ENCODE peak calls at places on chromosomes 11 and 22, in five cellular contexts. T is HepG2, U is HCT116, V is SK-N-SH, G is K562. Z is an unnamed sample.

GRCh38 chr11:110897035-110897434 is 184.8 kb upstream of the ARHGAP20 start:
- DNase-seq in U (no peak), T (no peak), V (peak), G (no peak), Z (no peak)

GRCh38 chr22:36136988-36137387 is 23.6 kb downstream of the APOL3 start:
- DNase-seq in V (no peak), U (no peak), T (no peak), G (no peak), Z (no peak)

GRCh38 chr22:17559188-17559587 is 4.1 kb upstream of the SLC25A18 start:
- DNase-seq in V (no peak), G (no peak), U (no peak), T (no peak), Z (no peak)

GRCh38 chr22:47851586-47851985 is 1089.1 kb downstream of the TBC1D22A start:
- DNase-seq in G (no peak), V (no peak), U (no peak), T (no peak), Z (no peak)

GRCh38 chr11:9815486-9816136 is 151.7 kb downstream of the SWAP70 start:
- DNase-seq in G (no peak), V (no peak), T (no peak), U (no peak), Z (no peak)

GRCh38 chr11:114775849-114776621 is 97.7 kb downstream of the NXPE2 start:
- DNase-seq in V (peak), T (no peak), U (no peak), G (no peak), Z (no peak)

GRCh38 chr11:118437736-118438125 is 1.4 kb downstream of the KMT2A start:
- DNase-seq in V (peak), G (peak), T (peak), U (no peak), Z (peak)

GRCh38 chr11:85620243-85620642 is 6.9 kb downstream of the DLG2 start:
- DNase-seq in V (no peak), T (no peak), U (no peak), G (no peak), Z (no peak)

GRCh38 chr11:9530901-9531625 is 42.4 kb upstream of the WEE1 start:
- DNase-seq in U (no peak), V (no peak), G (no peak), T (no peak), Z (no peak)

GRCh38 chr11:110251837-110252236 is 44.6 kb downstream of the RDX start:
- DNase-seq in T (no peak), V (no peak), G (no peak), U (peak), Z (no peak)

GRCh38 chr22:40326905-40327735 is 19.2 kb upstream of the ADSL start:
- DNase-seq in T (no peak), V (no peak), G (no peak), U (no peak), Z (no peak)

GRCh38 chr11:64675417-64676252 is 47.4 kb downstream of the NRXN2 start:
- DNase-seq in G (no peak), U (no peak), T (no peak), V (peak), Z (no peak)

GRCh38 chr11:130782361-130783221 is 133.7 kb downstream of the SNX19 start:
- DNase-seq in T (no peak), G (no peak), V (no peak), U (no peak), Z (no peak)

GRCh38 chr11:125062931-125063428 is at the start of gene SLC37A2:
- DNase-seq in T (peak), U (no peak), V (peak), G (no peak), Z (peak)

GRCh38 chr22:48302657-48303359 is 1524.9 kb downstream of the BRD1 start:
- DNase-seq in G (no peak), T (no peak), U (no peak), V (no peak), Z (no peak)

GRCh38 chr11:2526808-2527381 is 82.1 kb downstream of the KCNQ1 start:
- DNase-seq in U (no peak), G (peak), T (no peak), V (no peak), Z (peak)

GRCh38 chr11:128453444-128454336 is 133.7 kb downstream of the ETS1 start:
- DNase-seq in G (no peak), U (no peak), T (no peak), V (no peak), Z (no peak)

GRCh38 chr22:50671641-50672040 is 982 bp upstream of the SHANK3 start:
- DNase-seq in V (no peak), G (no peak), U (no peak), T (no peak), Z (no peak)

GRCh38 chr11:47430524-47430923 is 4.3 kb upstream of the PSMC3 start:
- DNase-seq in V (no peak), G (no peak), U (no peak), T (no peak), Z (no peak)

GRCh38 chr22:37546436-37547248 is 13.6 kb upstream of the CDC42EP1 start:
- DNase-seq in T (peak), G (no peak), V (no peak), U (no peak), Z (no peak)

GRCh38 chr11:118436639-118437045 is 350 bp downstream of the KMT2A start:
- DNase-seq in G (no peak), U (no peak), V (no peak), T (no peak), Z (no peak)

GRCh38 chr11:47415949-47416472 is 7.6 kb downstream of the SLC39A13 start:
- DNase-seq in T (no peak), V (no peak), U (peak), G (no peak), Z (no peak)

GRCh38 chr22:41782751-41783150 is 17.7 kb upstream of the CCDC134 start:
- DNase-seq in G (no peak), U (no peak), T (no peak), V (no peak), Z (no peak)

GRCh38 chr11:102225689-102226562 is 91.4 kb upstream of the BIRC3 start:
- DNase-seq in V (no peak), T (peak), G (no peak), U (no peak), Z (no peak)

GRCh38 chr22:21928048-21928447 is 24.6 kb downstream of the PPM1F start:
- DNase-seq in T (no peak), G (no peak), U (no peak), V (no peak), Z (no peak)

GRCh38 chr11:34936945-34937344 is 20.5 kb downstream of the PDHX start:
- DNase-seq in U (no peak), G (no peak), V (no peak), T (no peak), Z (no peak)

GRCh38 chr11:80103149-80103859 is 662.5 kb upstream of the TENM4 start:
- DNase-seq in T (peak), V (no peak), U (no peak), G (no peak), Z (no peak)

GRCh38 chr22:26565889-26566288 is 24.0 kb downstream of the TPST2 start:
- DNase-seq in G (no peak), V (no peak), U (no peak), T (no peak), Z (no peak)

GRCh38 chr11:116578971-116579687 is 193.7 kb downstream of the BUD13 start:
- DNase-seq in U (no peak), G (no peak), V (peak), T (peak), Z (no peak)

GRCh38 chr22:49853981-49854791 is 542 bp downstream of the ZBED4 start:
- DNase-seq in V (peak), U (no peak), G (peak), T (no peak), Z (peak)

GRCh38 chr11:8906629-8907028 is 4.4 kb upstream of the AKIP1 start:
- DNase-seq in T (no peak), G (no peak), U (peak), V (no peak), Z (no peak)

GRCh38 chr22:50508897-50509296 is 873 bp downstream of the NCAPH2 start:
- DNase-seq in U (no peak), V (no peak), T (no peak), G (no peak), Z (no peak)

GRCh38 chr11:108853864-108854263 is 189.0 kb downstream of the DDX10 start:
- DNase-seq in T (no peak), G (no peak), V (no peak), U (no peak), Z (no peak)

GRCh38 chr11:37721485-37721884 is 1123.4 kb upstream of the RAG2 start:
- DNase-seq in U (no peak), V (no peak), G (no peak), T (no peak), Z (no peak)

DNA sequence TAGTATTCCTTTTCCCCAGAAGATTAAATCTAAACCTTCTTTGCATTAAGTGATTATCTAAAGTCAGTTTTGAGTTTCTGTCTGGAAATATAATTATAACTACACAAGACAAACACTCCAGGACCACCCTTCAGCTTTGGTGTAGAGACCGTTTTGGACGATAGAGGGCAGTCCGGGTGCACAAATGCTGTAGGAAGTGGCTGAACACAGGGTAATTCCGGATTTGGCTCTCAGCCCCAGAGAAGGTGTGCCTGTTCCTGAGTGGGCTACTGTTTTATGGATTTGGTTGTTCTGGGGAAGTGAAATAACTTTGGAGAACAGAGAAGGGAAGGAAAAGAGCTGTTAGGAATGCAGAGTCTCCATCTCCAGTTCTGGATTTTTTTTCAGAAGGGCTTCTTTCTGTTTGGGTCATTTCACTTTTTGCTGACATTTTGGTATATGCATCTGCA is 14.8 kb downstream of the EXT2 start:
- DNase-seq in V (peak), U (no peak), T (peak), G (peak), Z (peak)
- H3K27ac ChIP-seq in V (no peak), U (no peak), T (no peak), G (no peak), Z (no peak)

GRCh38 chr11:43833657-43834073 is 47.0 kb upstream of the ALKBH3 start:
- DNase-seq in U (no peak), V (peak), G (no peak), T (peak), Z (no peak)
- TF ChIP-seq POLR2AphosphoS5 in U (no peak), V (no peak), G (no peak), T (no peak), Z (no peak)

GRCh38 chr11:614583-615452 is 932 bp downstream of the IRF7 start:
- DNase-seq in G (no peak), T (no peak), V (no peak), U (no peak), Z (no peak)
- TF ChIP-seq REST in G (no peak), T (no peak), V (no peak), U (no peak), Z (no peak)

DNA sequence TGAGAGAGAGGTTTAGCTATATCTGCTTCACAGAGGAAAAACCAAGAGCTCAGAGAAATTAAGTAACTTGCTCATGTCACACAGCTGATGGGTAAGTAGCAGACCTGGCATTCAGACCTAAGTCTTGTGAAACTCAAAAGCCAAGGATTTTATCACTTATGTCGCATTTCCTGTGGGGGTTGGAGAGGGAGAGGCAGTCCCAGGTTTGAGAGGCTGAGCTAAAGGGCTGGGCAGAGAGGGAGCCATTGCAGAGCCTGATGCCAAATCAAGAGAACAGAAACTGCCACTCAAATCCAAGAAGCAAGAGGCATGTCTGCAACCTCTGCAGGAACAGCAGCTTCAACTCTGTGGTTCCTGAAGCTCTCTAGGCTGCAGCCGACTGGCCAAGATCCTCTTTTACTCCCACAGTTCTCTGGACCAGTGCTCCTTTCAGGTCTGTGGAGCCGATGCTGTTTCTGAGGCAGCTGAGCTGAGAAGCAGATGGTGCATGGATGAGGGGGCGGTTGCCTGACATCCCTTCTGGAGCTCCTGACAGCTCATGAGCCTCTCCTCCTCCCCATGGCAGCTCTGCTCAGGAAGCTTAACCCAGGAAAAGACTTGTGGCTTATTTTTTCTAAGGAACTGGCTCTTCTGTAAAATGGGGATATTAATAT is 47.6 kb upstream of the NAV2 start:
- DNase-seq in G (no peak), T (no peak), V (no peak), U (no peak), Z (no peak)
- H3K27ac ChIP-seq in G (no peak), T (no peak), V (peak), U (no peak), Z (no peak)

DNA sequence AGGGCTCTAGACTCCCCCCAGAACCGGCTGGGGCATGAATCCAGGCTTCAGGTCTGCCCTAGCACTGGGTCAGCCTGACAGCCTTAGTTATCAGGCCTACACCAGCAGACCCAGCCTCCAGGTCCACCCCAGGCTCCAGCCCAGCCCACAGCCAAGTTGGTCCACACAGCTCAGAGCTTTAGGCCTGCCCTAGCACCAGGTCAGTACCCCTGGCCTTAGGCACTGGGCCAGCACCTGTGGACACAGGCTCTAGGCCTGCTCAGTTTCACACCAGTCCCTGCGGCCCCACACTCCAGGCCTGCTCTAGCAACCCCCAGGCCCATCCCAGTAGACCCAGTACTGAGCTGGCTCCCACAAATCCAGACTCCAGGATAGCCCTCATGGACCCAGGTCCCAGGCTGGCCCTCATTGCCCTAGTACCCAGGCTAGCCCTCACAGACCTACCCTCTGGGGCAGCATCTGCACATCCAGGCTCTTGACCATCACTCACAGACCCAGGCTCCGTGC is 52.7 kb downstream of the CLPB start:
- DNase-seq in T (no peak), V (no peak), G (no peak), U (no peak), Z (no peak)
- TF ChIP-seq POLR2AphosphoS5 in T (no peak), V (no peak), G (no peak), U (no peak), Z (no peak)